ENCODE peak calls at places on chromosome 15, in four cellular contexts. One of them, this sample, is unnamed. For H3K4me1, the result is how much of the 10 kb centered on the place peaks cover.

GRCh38 chr15:101138913-101139880 is 112.7 kb downstream of the CHSY1 start:
- DNase-seq in SK-N-SH: no peak
- DNase-seq in A673: no peak
- DNase-seq in mammary epithelial cell: no peak
- DNase-seq in this sample: no peak

GRCh38 chr15:31202953-31203352 is 101.4 kb upstream of the TRPM1 start:
- DNase-seq in SK-N-SH: no peak
- DNase-seq in mammary epithelial cell: no peak
- DNase-seq in A673: no peak
- DNase-seq in this sample: no peak

GRCh38 chr15:58573270-58573669 is 141.5 kb downstream of the LIPC start:
- DNase-seq in A673: no peak
- DNase-seq in SK-N-SH: no peak
- DNase-seq in mammary epithelial cell: no peak
- DNase-seq in this sample: no peak

GRCh38 chr15:25668901-25669300 is 194.2 kb downstream of the ATP10A start:
- DNase-seq in mammary epithelial cell: no peak
- DNase-seq in A673: no peak
- DNase-seq in SK-N-SH: no peak
- DNase-seq in this sample: no peak

GRCh38 chr15:33112541-33113105 is 81.9 kb downstream of the FMN1 start:
- DNase-seq in A673: no peak
- DNase-seq in SK-N-SH: no peak
- DNase-seq in mammary epithelial cell: no peak
- DNase-seq in this sample: no peak

GRCh38 chr15:57528940-57529565 is 62.7 kb upstream of the MYZAP start:
- DNase-seq in SK-N-SH: no peak
- DNase-seq in mammary epithelial cell: no peak
- DNase-seq in A673: no peak
- DNase-seq in this sample: no peak

GRCh38 chr15:58401276-58401675 is 30.5 kb upstream of the LIPC start:
- DNase-seq in SK-N-SH: no peak
- DNase-seq in A673: no peak
- DNase-seq in mammary epithelial cell: no peak
- DNase-seq in this sample: no peak

GRCh38 chr15:27701956-27702355 is 397.2 kb downstream of the OCA2 start:
- DNase-seq in A673: no peak
- DNase-seq in mammary epithelial cell: no peak
- DNase-seq in SK-N-SH: no peak
- DNase-seq in this sample: no peak

GRCh38 chr15:58433597-58434333 is 2.0 kb downstream of the LIPC start:
- DNase-seq in SK-N-SH: no peak
- DNase-seq in A673: peak
- DNase-seq in mammary epithelial cell: no peak
- DNase-seq in this sample: no peak

GRCh38 chr15:68833734-68834334 is 13.1 kb upstream of the ANP32A start:
- DNase-seq in SK-N-SH: peak
- DNase-seq in mammary epithelial cell: no peak
- DNase-seq in A673: no peak
- DNase-seq in this sample: no peak

GRCh38 chr15:58515807-58516206 is 84.0 kb downstream of the LIPC start:
- DNase-seq in A673: no peak
- DNase-seq in mammary epithelial cell: no peak
- DNase-seq in SK-N-SH: no peak
- DNase-seq in this sample: no peak

GRCh38 chr15:61479601-61480000 is 250.5 kb upstream of the RORA start:
- DNase-seq in SK-N-SH: no peak
- DNase-seq in mammary epithelial cell: peak
- DNase-seq in A673: no peak
- DNase-seq in this sample: no peak

GRCh38 chr15:73968461-73968860 is 23.6 kb downstream of the STOML1 start:
- DNase-seq in A673: no peak
- DNase-seq in SK-N-SH: no peak
- DNase-seq in mammary epithelial cell: no peak
- DNase-seq in this sample: no peak

GRCh38 chr15:73964736-73965093 is 27.4 kb downstream of the STOML1 start:
- DNase-seq in SK-N-SH: peak
- DNase-seq in mammary epithelial cell: peak
- DNase-seq in A673: peak
- DNase-seq in this sample: no peak

GRCh38 chr15:73962409-73962808 is 29.7 kb downstream of the STOML1 start:
- DNase-seq in A673: no peak
- DNase-seq in mammary epithelial cell: no peak
- DNase-seq in SK-N-SH: no peak
- DNase-seq in this sample: no peak

GRCh38 chr15:73965730-73966103 is 26.4 kb downstream of the STOML1 start:
- DNase-seq in A673: no peak
- DNase-seq in mammary epithelial cell: peak
- DNase-seq in SK-N-SH: no peak
- DNase-seq in this sample: no peak

DNA sequence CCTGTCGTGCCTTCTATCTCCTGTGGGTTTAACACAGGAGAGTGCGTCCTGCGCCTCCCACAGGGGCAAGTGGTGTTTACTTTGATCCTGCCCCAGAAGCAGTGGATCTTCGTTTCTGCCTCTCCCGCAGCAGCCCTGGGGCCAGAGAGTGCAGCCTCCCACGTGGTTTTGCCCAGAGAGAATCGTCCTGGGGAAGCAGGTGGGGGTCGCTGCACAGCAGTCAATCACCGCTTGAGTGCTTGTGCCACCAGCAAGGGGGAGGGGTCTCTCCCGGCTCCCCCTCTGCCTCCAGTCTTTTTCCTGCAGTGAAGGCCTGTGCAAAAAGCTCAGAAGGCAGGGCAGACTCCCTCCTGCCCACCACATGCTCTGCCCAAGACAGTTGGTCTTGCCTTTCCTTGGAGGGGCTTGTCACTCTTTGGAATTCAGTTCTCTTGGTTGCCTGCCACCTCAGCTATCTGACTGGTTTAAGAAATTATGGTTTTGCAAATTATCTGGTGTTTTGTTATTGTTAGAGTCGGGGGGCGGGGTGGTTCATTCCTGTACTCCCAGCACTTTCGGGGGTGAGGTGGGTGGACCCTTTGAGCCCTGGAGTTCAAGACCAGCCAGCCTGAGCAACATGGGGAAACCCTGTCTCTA is 26.9 kb downstream of the STOML1 start:
- DNase-seq in SK-N-SH: no peak
- DNase-seq in A673: no peak
- DNase-seq in mammary epithelial cell: no peak
- DNase-seq in this sample: no peak
- H3K27ac ChIP-seq in SK-N-SH: no peak
- H3K27ac ChIP-seq in A673: no peak
- H3K27ac ChIP-seq in mammary epithelial cell: no peak
- H3K27ac ChIP-seq in this sample: no peak

GRCh38 chr15:70502576-70502975 is 260.8 kb downstream of the UACA start:
- DNase-seq in mammary epithelial cell: no peak
- DNase-seq in SK-N-SH: no peak
- DNase-seq in A673: no peak
- DNase-seq in this sample: no peak

GRCh38 chr15:70501849-70502248 is 261.5 kb downstream of the UACA start:
- DNase-seq in A673: no peak
- DNase-seq in SK-N-SH: no peak
- DNase-seq in mammary epithelial cell: no peak
- DNase-seq in this sample: no peak

GRCh38 chr15:70504305-70504951 is 258.9 kb downstream of the UACA start:
- DNase-seq in A673: peak
- DNase-seq in SK-N-SH: peak
- DNase-seq in mammary epithelial cell: peak
- DNase-seq in this sample: peak

GRCh38 chr15:70503798-70504304 is 259.5 kb downstream of the UACA start:
- DNase-seq in mammary epithelial cell: no peak
- DNase-seq in A673: no peak
- DNase-seq in SK-N-SH: no peak
- DNase-seq in this sample: no peak

DNA sequence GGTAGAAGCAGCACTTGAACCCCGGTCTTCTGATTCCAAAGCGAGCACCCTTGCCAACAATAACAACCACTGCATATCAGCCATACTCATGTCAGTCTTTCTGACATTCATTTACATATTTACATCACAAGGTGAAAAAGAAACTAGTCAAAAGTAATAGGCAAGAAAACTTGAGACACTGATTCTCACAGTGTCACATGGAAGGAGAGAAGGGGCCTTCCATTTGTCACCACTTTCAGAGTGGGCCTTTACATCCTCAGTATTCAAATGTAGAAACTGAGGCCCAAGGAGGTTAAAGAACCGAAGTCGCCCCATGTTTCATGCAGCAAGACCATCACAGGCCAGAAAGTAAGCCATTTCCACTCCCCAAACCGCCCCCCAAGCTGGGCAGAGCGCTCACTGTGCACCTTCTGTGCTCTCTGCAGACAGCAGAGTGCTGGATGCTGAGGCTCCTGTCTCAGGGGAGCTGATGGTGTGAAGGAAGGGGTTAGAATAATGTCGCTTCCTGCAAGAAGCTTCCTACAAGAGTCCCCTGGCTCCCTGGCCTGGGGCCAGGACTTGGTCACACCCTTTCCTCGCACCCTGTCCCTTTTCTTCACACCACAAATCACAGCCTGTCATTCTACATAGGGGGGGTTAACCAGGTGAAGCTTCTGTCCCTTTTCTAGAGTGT is 260.1 kb downstream of the UACA start:
- DNase-seq in SK-N-SH: no peak
- DNase-seq in A673: no peak
- DNase-seq in mammary epithelial cell: no peak
- DNase-seq in this sample: no peak
- H3K4me3 ChIP-seq in SK-N-SH: no peak
- H3K4me3 ChIP-seq in A673: no peak
- H3K4me3 ChIP-seq in mammary epithelial cell: no peak
- H3K4me3 ChIP-seq in this sample: no peak

GRCh38 chr15:79308874-79309273 is 2.0 kb upstream of the TMED3 start:
- DNase-seq in A673: no peak
- DNase-seq in mammary epithelial cell: no peak
- DNase-seq in SK-N-SH: no peak
- DNase-seq in this sample: no peak

GRCh38 chr15:79310612-79310984 is 314 bp upstream of the TMED3 start:
- DNase-seq in A673: peak
- DNase-seq in SK-N-SH: no peak
- DNase-seq in mammary epithelial cell: peak
- DNase-seq in this sample: no peak

GRCh38 chr15:79310985-79311900 is at the start of gene TMED3:
- DNase-seq in A673: peak
- DNase-seq in mammary epithelial cell: peak
- DNase-seq in SK-N-SH: peak
- DNase-seq in this sample: no peak

GRCh38 chr15:79311901-79312553 is 1.1 kb downstream of the TMED3 start:
- DNase-seq in mammary epithelial cell: no peak
- DNase-seq in A673: no peak
- DNase-seq in SK-N-SH: peak
- DNase-seq in this sample: no peak

GRCh38 chr15:79307251-79307650 is 3.7 kb upstream of the TMED3 start:
- DNase-seq in SK-N-SH: no peak
- DNase-seq in mammary epithelial cell: no peak
- DNase-seq in A673: no peak
- DNase-seq in this sample: no peak
- H3K4me1 ChIP-seq in SK-N-SH: under half
- H3K4me1 ChIP-seq in mammary epithelial cell: under half
- H3K4me1 ChIP-seq in A673: under half
- H3K4me1 ChIP-seq in this sample: under half

GRCh38 chr15:96336643-96337353 is 6.3 kb downstream of the NR2F2 start:
- DNase-seq in mammary epithelial cell: no peak
- DNase-seq in A673: no peak
- DNase-seq in SK-N-SH: no peak
- DNase-seq in this sample: no peak

GRCh38 chr15:96334705-96335428 is 4.4 kb downstream of the NR2F2 start:
- DNase-seq in mammary epithelial cell: no peak
- DNase-seq in A673: peak
- DNase-seq in SK-N-SH: no peak
- DNase-seq in this sample: no peak

GRCh38 chr15:96334017-96334704 is 3.7 kb downstream of the NR2F2 start:
- DNase-seq in mammary epithelial cell: no peak
- DNase-seq in A673: peak
- DNase-seq in SK-N-SH: no peak
- DNase-seq in this sample: no peak

GRCh38 chr15:96336045-96336642 is 5.6 kb downstream of the NR2F2 start:
- DNase-seq in SK-N-SH: no peak
- DNase-seq in mammary epithelial cell: no peak
- DNase-seq in A673: peak
- DNase-seq in this sample: no peak

GRCh38 chr15:96335429-96335807 is 4.9 kb downstream of the NR2F2 start:
- DNase-seq in SK-N-SH: no peak
- DNase-seq in mammary epithelial cell: no peak
- DNase-seq in A673: peak
- DNase-seq in this sample: no peak
- H3K27ac ChIP-seq in SK-N-SH: no peak
- H3K27ac ChIP-seq in mammary epithelial cell: no peak
- H3K27ac ChIP-seq in A673: peak
- H3K27ac ChIP-seq in this sample: peak

GRCh38 chr15:70141376-70142071 is 43.8 kb upstream of the TLE3 start:
- DNase-seq in SK-N-SH: no peak
- DNase-seq in mammary epithelial cell: no peak
- DNase-seq in A673: no peak
- DNase-seq in this sample: no peak
- H3K4me3 ChIP-seq in SK-N-SH: no peak
- H3K4me3 ChIP-seq in mammary epithelial cell: no peak
- H3K4me3 ChIP-seq in A673: no peak
- H3K4me3 ChIP-seq in this sample: peak

DNA sequence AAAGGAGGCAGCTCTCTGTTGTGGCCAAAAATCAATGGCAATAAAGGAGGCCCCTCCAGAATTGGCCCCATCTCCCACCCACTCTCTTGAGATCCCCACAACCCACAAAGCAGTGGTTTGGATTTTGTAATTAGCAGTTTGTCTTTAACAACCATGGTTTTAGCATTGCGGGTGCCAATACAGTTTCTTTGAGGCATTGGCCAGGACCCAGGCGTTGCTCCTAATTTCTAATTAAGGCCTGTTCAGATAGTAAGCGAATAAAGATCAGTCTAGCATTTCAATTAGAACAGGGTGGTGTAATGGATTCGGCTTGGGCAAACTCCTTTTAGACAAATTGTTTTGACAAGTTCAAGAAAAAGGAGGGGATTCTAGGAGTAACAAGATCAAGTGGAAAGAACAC is 23.6 kb upstream of the UACA start:
- DNase-seq in A673: no peak
- DNase-seq in SK-N-SH: no peak
- DNase-seq in mammary epithelial cell: no peak
- DNase-seq in this sample: no peak
- H3K4me1 ChIP-seq in A673: under half
- H3K4me1 ChIP-seq in SK-N-SH: under half
- H3K4me1 ChIP-seq in mammary epithelial cell: under half
- H3K4me1 ChIP-seq in this sample: under half

DNA sequence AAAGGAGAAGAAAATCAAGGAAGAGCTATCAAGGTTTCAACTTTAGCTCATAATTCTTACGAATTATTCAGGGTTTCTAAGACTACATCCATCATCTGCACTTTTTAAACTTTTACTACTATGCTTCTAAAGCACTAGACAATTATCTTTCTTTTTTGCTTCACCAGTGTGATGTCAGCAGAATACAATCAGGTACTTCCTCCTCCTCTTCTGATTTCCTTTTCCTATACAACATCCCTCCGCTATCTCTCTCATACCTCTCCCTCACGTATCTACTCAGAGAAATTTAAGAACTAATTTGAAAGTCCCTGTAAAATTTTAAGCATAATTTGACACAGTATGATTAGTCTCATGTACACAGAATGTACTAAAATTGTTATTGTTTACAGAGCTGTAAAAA is 47.3 kb upstream of the USP50 start:
- DNase-seq in mammary epithelial cell: no peak
- DNase-seq in A673: no peak
- DNase-seq in SK-N-SH: no peak
- DNase-seq in this sample: no peak
- H3K27ac ChIP-seq in mammary epithelial cell: no peak
- H3K27ac ChIP-seq in A673: no peak
- H3K27ac ChIP-seq in SK-N-SH: no peak
- H3K27ac ChIP-seq in this sample: no peak